ENCODE peak calls at places on chromosomes 4 and X, in four cellular contexts. D, L, R and G are unnamed samples.

GRCh38 chr4:17339376-17339775 is 172.5 kb downstream of the QDPR start:
- DNase-seq in D (no peak), L (no peak), R (no peak), G (no peak)

GRCh38 chrX:133892337-133892736 is 93.1 kb downstream of the GPC3 start:
- DNase-seq in D (no peak), L (no peak), R (no peak), G (no peak)

GRCh38 chr4:112975567-112976355 is 73.7 kb upstream of the ANK2 start:
- DNase-seq in D (peak), L (no peak), R (peak), G (peak)

GRCh38 chrX:21374163-21374993 is at the start of gene CNKSR2:
- DNase-seq in D (peak), L (peak), R (peak), G (peak)

GRCh38 chr4:183059797-183060196 is 39.3 kb upstream of the WWC2 start:
- DNase-seq in D (no peak), L (no peak), R (no peak), G (no peak)

GRCh38 chr4:36427696-36428095 is 146.3 kb downstream of the DTHD1 start:
- DNase-seq in D (no peak), L (no peak), R (no peak), G (no peak)

GRCh38 chr4:151359576-151359975 is 34.2 kb upstream of the SH3D19 start:
- DNase-seq in D (no peak), L (no peak), R (no peak), G (no peak)

GRCh38 chr4:5784960-5785611 is 74.1 kb downstream of the EVC start:
- DNase-seq in D (no peak), L (no peak), R (no peak), G (no peak)

GRCh38 chr4:6557856-6558255 is 17.1 kb upstream of the MAN2B2 start:
- DNase-seq in D (no peak), L (no peak), R (no peak), G (no peak)

GRCh38 chr4:1191621-1192020 is 19.2 kb upstream of the SPON2 start:
- DNase-seq in D (no peak), L (no peak), R (no peak), G (peak)

GRCh38 chr4:77376788-77377460 is 219.9 kb downstream of the CCNG2 start:
- DNase-seq in D (no peak), L (no peak), R (no peak), G (no peak)

GRCh38 chr4:7995135-7995534 is 55.5 kb upstream of the AFAP1 start:
- DNase-seq in D (no peak), L (no peak), R (no peak), G (no peak)

GRCh38 chr4:154781126-154781982 is at the start of gene RBM46:
- DNase-seq in D (no peak), L (no peak), R (no peak), G (peak)

GRCh38 chr4:38943355-38943754 is 75.7 kb downstream of the FAM114A1 start:
- DNase-seq in D (no peak), L (no peak), R (no peak), G (no peak)

GRCh38 chr4:5292091-5292490 is 240.8 kb downstream of the STK32B start:
- DNase-seq in D (peak), L (no peak), R (no peak), G (no peak)

GRCh38 chrX:45135616-45136015 is 65.1 kb downstream of the DIPK2B start:
- DNase-seq in D (no peak), L (no peak), R (no peak), G (no peak)

GRCh38 chr4:92047209-92047877 is 256.4 kb upstream of the GRID2 start:
- DNase-seq in D (peak), L (no peak), R (no peak), G (no peak)

GRCh38 chr4:48692897-48693296 is 87.2 kb downstream of the FRYL start:
- DNase-seq in D (no peak), L (no peak), R (no peak), G (peak)